ENCODE peak calls at places on chromosome 15, in four cellular contexts. S, Y, I and T are unnamed samples.

GRCh38 chr15:47333758-47334157 is 383.5 kb upstream of the SEMA6D start:
- DNase-seq in Y (no peak), S (no peak), I (no peak), T (no peak)

GRCh38 chr15:52343831-52344230 is 48.2 kb upstream of the MYO5C start:
- DNase-seq in S (no peak), Y (no peak), I (no peak), T (no peak)

GRCh38 chr15:70538278-70538677 is 225.1 kb downstream of the UACA start:
- DNase-seq in I (no peak), S (no peak), Y (peak), T (no peak)

GRCh38 chr15:64842986-64843561 is 1.4 kb downstream of the PLEKHO2 start:
- DNase-seq in I (no peak), S (peak), Y (no peak), T (no peak)

GRCh38 chr15:85125056-85125661 is 143.5 kb downstream of the PDE8A start:
- DNase-seq in I (no peak), Y (no peak), S (no peak), T (no peak)

GRCh38 chr15:99592135-99592845 is 26.5 kb downstream of the MEF2A start:
- DNase-seq in I (no peak), S (no peak), Y (no peak), T (no peak)

GRCh38 chr15:42285042-42285441 is 11.8 kb upstream of the TMEM87A start:
- DNase-seq in I (no peak), Y (no peak), S (no peak), T (no peak)

GRCh38 chr15:40271915-40272712 is 10.8 kb downstream of the ANKRD63 start:
- DNase-seq in S (no peak), I (no peak), Y (no peak), T (no peak)

GRCh38 chr15:69952210-69952555 is 145.5 kb downstream of the TLE3 start:
- DNase-seq in Y (no peak), I (no peak), S (no peak), T (no peak)

GRCh38 chr15:68558318-68559305 is 20.2 kb upstream of the CORO2B start:
- DNase-seq in S (no peak), Y (no peak), I (no peak), T (no peak)

GRCh38 chr15:41811432-41812195 is 16.3 kb upstream of the JMJD7 start:
- DNase-seq in S (peak), Y (peak), I (no peak), T (peak)

GRCh38 chr15:26974120-26974780 is 3.3 kb downstream of the GABRG3 start:
- DNase-seq in Y (peak), S (peak), I (no peak), T (no peak)

GRCh38 chr15:94703591-94703990 is 472.2 kb downstream of the MCTP2 start:
- DNase-seq in S (no peak), I (no peak), Y (no peak), T (no peak)

GRCh38 chr15:33243393-33243792 is 48.9 kb upstream of the FMN1 start:
- DNase-seq in I (no peak), S (no peak), Y (no peak), T (no peak)

GRCh38 chr15:66862878-66863335 is 160.9 kb downstream of the SMAD6 start:
- DNase-seq in S (peak), I (peak), Y (peak), T (peak)

GRCh38 chr15:93001881-93002280 is 87.1 kb downstream of the RGMA start:
- DNase-seq in I (no peak), Y (no peak), S (no peak), T (no peak)

GRCh38 chr15:69997701-69998273 is 99.9 kb downstream of the TLE3 start:
- DNase-seq in I (no peak), S (no peak), Y (no peak), T (no peak)

GRCh38 chr15:67407709-67408257 is 113.1 kb upstream of the C15orf61 start:
- DNase-seq in S (no peak), Y (no peak), I (no peak), T (no peak)

GRCh38 chr15:98614681-98615080 is 33.7 kb upstream of the IGF1R start:
- DNase-seq in Y (no peak), S (no peak), I (no peak), T (no peak)

GRCh38 chr15:88004379-88004778 is 252.2 kb downstream of the NTRK3 start:
- DNase-seq in Y (no peak), S (no peak), I (no peak), T (no peak)
- TF ChIP-seq BHLHE40 in Y (no peak), S (no peak), I (no peak), T (no peak)

GRCh38 chr15:32036972-32037371 is 6.7 kb downstream of the CHRNA7 start:
- DNase-seq in Y (no peak), S (no peak), I (no peak), T (no peak)
- TF ChIP-seq FOXM1 in Y (no peak), S (no peak), I (no peak), T (no peak)

DNA sequence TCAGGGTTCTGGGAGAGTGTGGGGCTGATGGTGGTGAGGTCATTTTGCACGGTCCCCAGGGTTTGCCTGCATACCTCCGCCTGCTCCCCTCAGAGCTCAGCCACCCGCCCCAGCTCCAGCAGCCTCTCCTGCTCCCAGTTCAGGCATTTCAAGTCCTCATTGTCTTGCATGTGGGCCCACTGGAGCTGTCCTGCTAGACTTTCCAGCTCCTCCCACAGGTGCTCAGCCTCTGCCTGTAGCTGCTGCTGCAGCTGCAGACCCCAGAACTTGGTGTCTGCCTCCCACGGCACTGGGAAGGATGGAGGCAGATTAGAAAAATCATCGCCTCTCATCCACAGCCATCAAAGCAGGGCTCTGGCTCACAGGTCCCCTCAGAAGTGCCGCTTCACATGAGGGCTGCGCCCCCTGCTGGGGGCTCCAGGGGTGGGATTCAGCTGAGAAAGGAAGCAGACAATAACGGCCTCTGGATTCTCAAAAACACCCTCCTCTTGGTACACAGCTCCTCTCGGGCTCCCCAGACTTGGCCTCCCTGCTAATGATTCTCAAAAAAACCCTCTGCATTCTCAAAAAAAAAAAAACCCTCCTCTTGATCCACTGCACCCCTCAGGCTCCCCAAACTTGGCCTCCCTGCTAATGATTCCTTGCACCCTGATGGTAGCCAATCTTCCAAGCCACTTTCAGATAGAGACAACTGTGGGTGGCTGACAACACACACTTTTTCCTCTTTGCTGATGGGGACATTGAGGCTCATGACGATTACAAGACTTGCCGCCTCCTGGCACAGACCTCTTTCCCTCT is 89.3 kb upstream of the C2CD4B start:
- DNase-seq in Y (peak), S (peak), I (no peak), T (peak)
- TF ChIP-seq BHLHE40 in Y (no peak), S (no peak), I (no peak), T (no peak)

GRCh38 chr15:58459045-58459444 is 27.3 kb downstream of the LIPC start:
- DNase-seq in S (peak), I (no peak), Y (no peak), T (no peak)

GRCh38 chr15:58458076-58458475 is 26.3 kb downstream of the LIPC start:
- DNase-seq in Y (peak), S (no peak), I (no peak), T (no peak)

GRCh38 chr15:58459562-58459961 is 27.8 kb downstream of the LIPC start:
- DNase-seq in I (no peak), Y (no peak), S (no peak), T (no peak)

GRCh38 chr15:58454950-58455401 is 23.2 kb downstream of the LIPC start:
- DNase-seq in Y (peak), S (no peak), I (no peak), T (no peak)

GRCh38 chr15:58457466-58457965 is 25.7 kb downstream of the LIPC start:
- DNase-seq in S (no peak), Y (no peak), I (peak), T (no peak)
- TF ChIP-seq FOXM1 in S (no peak), Y (no peak), I (peak), T (no peak)

DNA sequence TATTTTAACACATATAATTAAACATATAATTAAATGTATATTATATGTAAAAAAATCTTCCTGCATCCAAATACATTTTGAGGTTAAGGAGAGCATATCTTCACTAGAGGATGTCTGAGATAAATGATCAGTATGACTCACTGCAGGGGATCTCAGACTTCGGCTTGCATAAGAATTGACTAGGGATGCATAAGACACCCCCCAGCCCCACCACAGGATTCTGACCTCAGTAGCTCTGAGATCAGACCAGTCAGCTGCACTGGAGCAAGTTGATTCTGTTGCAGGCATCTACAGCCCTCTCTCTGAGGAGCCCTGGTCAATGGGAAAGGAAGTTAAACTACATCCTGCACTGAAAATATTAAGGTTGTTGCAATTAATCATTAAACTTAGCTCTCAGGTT is 29.0 kb upstream of the TBC1D21 start:
- DNase-seq in S (no peak), Y (no peak), I (no peak), T (no peak)
- TF ChIP-seq BHLHE40 in S (no peak), Y (no peak), I (no peak), T (no peak)

DNA sequence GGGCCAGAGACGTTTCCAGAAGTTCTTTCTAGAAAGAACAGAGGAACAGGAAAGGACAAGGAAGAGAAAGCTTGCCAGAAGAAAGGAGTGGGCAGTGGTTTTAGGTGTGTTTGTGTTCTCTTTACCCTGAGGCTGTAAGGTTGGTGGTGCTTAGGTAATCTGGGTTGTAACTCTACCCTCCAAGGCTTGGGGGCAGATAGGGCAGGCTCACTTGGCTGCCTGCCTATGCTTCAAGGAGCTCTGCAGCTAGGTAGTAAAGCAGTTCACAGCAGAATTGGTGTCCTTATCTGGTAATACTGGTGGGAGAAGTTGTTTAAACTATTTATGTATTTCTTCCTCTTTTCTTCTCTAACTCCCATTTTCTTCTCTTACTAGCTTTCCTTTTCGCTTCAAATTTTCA is 50.7 kb upstream of the SPPL2A start:
- DNase-seq in Y (no peak), S (peak), I (no peak), T (peak)
- TF ChIP-seq FOXM1 in Y (no peak), S (no peak), I (no peak), T (no peak)

GRCh38 chr15:63243101-63243500 is 34.3 kb upstream of the APH1B start:
- DNase-seq in Y (no peak), I (no peak), S (no peak), T (no peak)

GRCh38 chr15:63240136-63240535 is 37.3 kb upstream of the APH1B start:
- DNase-seq in I (no peak), Y (no peak), S (no peak), T (no peak)

GRCh38 chr15:63238796-63239195 is 38.6 kb upstream of the APH1B start:
- DNase-seq in I (peak), Y (no peak), S (peak), T (no peak)

GRCh38 chr15:63243776-63244175 is 33.6 kb upstream of the APH1B start:
- DNase-seq in I (peak), S (peak), Y (no peak), T (no peak)

GRCh38 chr15:63241316-63241715 is 36.1 kb upstream of the APH1B start:
- DNase-seq in S (no peak), Y (no peak), I (no peak), T (no peak)
- TF ChIP-seq BHLHE40 in S (no peak), Y (no peak), I (no peak), T (no peak)

GRCh38 chr15:56959318-56959648 is 40.8 kb downstream of the TCF12 start:
- DNase-seq in I (no peak), Y (peak), S (no peak), T (no peak)

GRCh38 chr15:56960116-56960515 is 41.7 kb downstream of the TCF12 start:
- DNase-seq in Y (no peak), S (no peak), I (no peak), T (no peak)

GRCh38 chr15:56956538-56956937 is 38.1 kb downstream of the TCF12 start:
- DNase-seq in S (no peak), I (no peak), Y (no peak), T (no peak)

GRCh38 chr15:56953790-56954189 is 35.3 kb downstream of the TCF12 start:
- DNase-seq in Y (no peak), S (no peak), I (no peak), T (no peak)

GRCh38 chr15:56957812-56958406 is 39.5 kb downstream of the TCF12 start:
- DNase-seq in Y (peak), I (no peak), S (no peak), T (no peak)
- TF ChIP-seq FOXM1 in Y (no peak), I (no peak), S (no peak), T (no peak)

GRCh38 chr15:31510003-31510402 is 183.4 kb downstream of the KLF13 start:
- DNase-seq in S (no peak), Y (no peak), I (no peak), T (no peak)
- TF ChIP-seq BHLHE40 in S (no peak), Y (no peak), I (no peak), T (no peak)

DNA sequence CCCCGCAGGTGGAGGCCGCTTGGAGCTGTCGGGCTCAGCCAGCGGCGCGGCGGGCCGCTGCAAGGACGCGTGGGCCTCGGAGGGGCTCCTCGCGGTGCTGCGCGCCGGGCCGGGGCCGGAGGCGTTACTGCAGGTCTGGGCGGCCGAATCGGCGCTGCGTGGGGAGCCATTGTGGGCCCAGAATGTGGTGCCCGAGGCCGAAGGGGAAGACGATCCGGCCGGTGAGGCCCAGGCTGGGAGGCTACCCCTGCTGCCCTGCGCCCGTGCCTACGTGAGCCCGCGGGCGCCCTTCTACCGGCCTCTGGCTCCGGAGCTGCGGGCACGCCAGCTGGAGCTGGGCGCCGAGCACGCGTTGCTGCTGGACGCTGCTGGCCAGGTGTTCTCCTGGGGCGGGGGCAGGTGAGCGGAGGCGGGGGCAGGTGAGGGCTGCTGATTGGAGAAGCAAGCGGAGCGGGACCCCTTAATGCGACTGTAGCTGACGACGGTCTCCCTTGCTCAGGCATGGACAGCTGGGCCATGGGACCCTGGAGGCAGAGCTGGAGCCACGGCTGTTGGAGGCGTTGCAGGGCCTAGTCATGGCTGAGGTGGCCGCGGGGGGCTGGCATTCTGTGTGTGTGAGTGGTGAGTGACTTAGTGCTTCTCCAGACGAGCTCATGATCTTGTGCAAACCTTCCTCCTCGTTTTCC is 2.6 kb downstream of the RCCD1 start:
- DNase-seq in I (no peak), Y (no peak), S (no peak), T (no peak)
- TF ChIP-seq FOXM1 in I (no peak), Y (no peak), S (no peak), T (no peak)